ENCODE peak calls at places on chromosome 21, in nine cellular contexts. T is K562, U is ascending aorta, C is A549, J is Peyer's patch, I is SK-N-SH, Y is transverse colon, W is astrocyte, E is right lobe of liver. K is an unnamed sample.

GRCh38 chr21:41562101-41563000 is 54.4 kb upstream of the TMPRSS2 start:
- DNase-seq in T (no peak), U (no peak), C (no peak), J (no peak), I (no peak), Y (peak; percentile 61), W (no peak), E (peak; percentile 86), K (no peak)

GRCh38 chr21:36799869-36800268 is 101.0 kb downstream of the SIM2 start:
- DNase-seq in T (no peak), U (no peak), C (no peak), J (no peak), I (no peak), Y (no peak), W (no peak), E (no peak), K (no peak)

GRCh38 chr21:43191971-43192370 is 23.2 kb downstream of the CRYAA start:
- DNase-seq in T (no peak), U (no peak), C (no peak), J (no peak), I (no peak), Y (no peak), W (no peak), E (no peak), K (no peak)

GRCh38 chr21:28283652-28284490 is 708.8 kb downstream of the LTN1 start:
- DNase-seq in T (no peak), U (no peak), C (no peak), J (no peak), I (peak; percentile 22), Y (no peak), W (peak; percentile 94), E (no peak), K (no peak)

GRCh38 chr21:16913010-16913409 is 599.8 kb upstream of the CXADR start:
- DNase-seq in T (no peak), U (no peak), C (peak; percentile 4), J (no peak), I (peak; percentile 3), Y (no peak), W (no peak), E (no peak), K (peak; percentile 6)

GRCh38 chr21:16891821-16892220 is 621.0 kb upstream of the CXADR start:
- DNase-seq in T (no peak), U (no peak), C (peak; percentile 21), J (no peak), I (no peak), Y (no peak), W (peak; percentile 97), E (no peak), K (no peak)

GRCh38 chr21:16579538-16579937 is 849.8 kb downstream of the USP25 start:
- DNase-seq in T (no peak), U (no peak), C (no peak), J (no peak), I (no peak), Y (no peak), W (peak; percentile 54), E (no peak), K (no peak)

GRCh38 chr21:28543975-28544374 is 448.7 kb downstream of the LTN1 start:
- DNase-seq in T (no peak), U (no peak), C (no peak), J (no peak), I (no peak), Y (no peak), W (no peak), E (no peak), K (no peak)

GRCh38 chr21:44057960-44058651 is 46.0 kb downstream of the TRAPPC10 start:
- DNase-seq in T (no peak), U (no peak), C (no peak), J (no peak), I (no peak), Y (no peak), W (peak; percentile 4), E (no peak), K (no peak)

GRCh38 chr21:41762236-41762635 is 4.6 kb downstream of the RIPK4 start:
- DNase-seq in T (no peak), U (no peak), C (no peak), J (peak; percentile 41), I (no peak), Y (no peak), W (no peak), E (no peak), K (no peak)

GRCh38 chr21:31347435-31348032 is 3.5 kb upstream of the TIAM1 start:
- DNase-seq in T (peak; percentile 22), U (no peak), C (peak; percentile 42), J (no peak), I (peak; percentile 56), Y (no peak), W (no peak), E (no peak), K (no peak)

GRCh38 chr21:28776251-28776650 is 216.4 kb downstream of the LTN1 start:
- DNase-seq in T (no peak), U (no peak), C (no peak), J (no peak), I (no peak), Y (no peak), W (peak; percentile 81), E (no peak), K (peak; percentile 49)

GRCh38 chr21:42338730-42339715 is 11.8 kb downstream of the TFF2 start:
- DNase-seq in T (no peak), U (no peak), C (no peak), J (no peak), I (no peak), Y (no peak), W (no peak), E (no peak), K (no peak)

GRCh38 chr21:35905973-35906357 is 154.4 kb downstream of the SETD4 start:
- DNase-seq in T (no peak), U (no peak), C (no peak), J (no peak), I (no peak), Y (no peak), W (no peak), E (no peak), K (no peak)

GRCh38 chr21:37093977-37094376 is 20.9 kb downstream of the TTC3 start:
- DNase-seq in T (no peak), U (no peak), C (no peak), J (no peak), I (no peak), Y (no peak), W (no peak), E (no peak), K (no peak)

GRCh38 chr21:27475363-27475955 is 508.6 kb upstream of the ADAMTS5 start:
- DNase-seq in T (no peak), U (no peak), C (no peak), J (no peak), I (no peak), Y (no peak), W (peak; percentile 13), E (no peak), K (no peak)

GRCh38 chr21:16841917-16842316 is 670.9 kb upstream of the CXADR start:
- DNase-seq in T (no peak), U (no peak), C (no peak), J (no peak), I (peak; percentile 2), Y (no peak), W (no peak), E (no peak), K (no peak)

GRCh38 chr21:25169370-25169769 is 437.9 kb downstream of the MRPL39 start:
- DNase-seq in T (no peak), U (no peak), C (no peak), J (no peak), I (no peak), Y (no peak), W (no peak), E (no peak), K (no peak)

GRCh38 chr21:39085843-39086415 is 97.3 kb downstream of the PSMG1 start:
- DNase-seq in T (no peak), U (no peak), C (no peak), J (no peak), I (no peak), Y (no peak), W (no peak), E (no peak), K (no peak)

GRCh38 chr21:29893687-29894086 is 46.1 kb downstream of the GRIK1 start:
- DNase-seq in T (no peak), U (no peak), C (no peak), J (no peak), I (no peak), Y (no peak), W (no peak), E (no peak), K (no peak)
- H3K4me1 ChIP-seq in T (no peaks in the 10 kb centered on the region), U (no peaks in the 10 kb centered on the region), C (no peaks in the 10 kb centered on the region), J (no peaks in the 10 kb centered on the region), I (no peaks in the 10 kb centered on the region), Y (no peaks in the 10 kb centered on the region), W (no peaks in the 10 kb centered on the region), E (no peaks in the 10 kb centered on the region), K (no peaks in the 10 kb centered on the region)

GRCh38 chr21:45287438-45288391 is at the start of gene POFUT2:
- DNase-seq in T (peak; percentile 100), U (peak; percentile 83), C (peak; percentile 90), J (peak; percentile 99), I (peak; percentile 99), Y (peak; percentile 99), W (peak; percentile 74), E (peak; percentile 98), K (peak; percentile 79)
- TF ChIP-seq CTCF in T (no peak), U (peak; percentile 5), C (no peak), J (no peak), I (no peak), Y (no peak), W (no peak), E (no peak), K (peak; percentile 11)

GRCh38 chr21:46424062-46424591 is 34.6 kb upstream of the DIP2A start:
- DNase-seq in T (no peak), U (no peak), C (no peak), J (no peak), I (no peak), Y (no peak), W (no peak), E (no peak), K (no peak)
- H3K27ac ChIP-seq in T (no peak overlapping the region), U (no peak overlapping the region), C (no peak overlapping the region), J (peak overlapping the region; percentile 60), I (no peak overlapping the region), Y (no peak overlapping the region), W (no peak overlapping the region), E (no peak overlapping the region), K (no peak overlapping the region)

GRCh38 chr21:14739590-14739989 is 193.5 kb upstream of the SAMSN1 start:
- DNase-seq in T (no peak), U (no peak), C (no peak), J (no peak), I (no peak), Y (no peak), W (no peak), E (no peak), K (no peak)

GRCh38 chr21:14737922-14738321 is 191.8 kb upstream of the SAMSN1 start:
- DNase-seq in T (peak; percentile 39), U (no peak), C (peak; percentile 63), J (no peak), I (peak; percentile 9), Y (peak; percentile 46), W (no peak), E (no peak), K (peak; percentile 12)

GRCh38 chr21:14736672-14737071 is 190.6 kb upstream of the SAMSN1 start:
- DNase-seq in T (no peak), U (no peak), C (no peak), J (no peak), I (no peak), Y (no peak), W (no peak), E (no peak), K (no peak)

GRCh38 chr21:14736162-14736561 is 190.0 kb upstream of the SAMSN1 start:
- DNase-seq in T (no peak), U (no peak), C (no peak), J (no peak), I (no peak), Y (no peak), W (no peak), E (no peak), K (no peak)

GRCh38 chr21:14737278-14737677 is 191.2 kb upstream of the SAMSN1 start:
- DNase-seq in T (no peak), U (no peak), C (no peak), J (no peak), I (no peak), Y (no peak), W (no peak), E (no peak), K (no peak)
- H3K4me1 ChIP-seq in T (no peaks in the 10 kb centered on the region), U (no peaks in the 10 kb centered on the region), C (no peaks in the 10 kb centered on the region), J (no peaks in the 10 kb centered on the region), I (no peaks in the 10 kb centered on the region), Y (no peaks in the 10 kb centered on the region), W (no peaks in the 10 kb centered on the region), E (no peaks in the 10 kb centered on the region), K (no peaks in the 10 kb centered on the region)